ENCODE peak calls at places on chromosomes 6 and 20, in five cellular contexts. O is psoas muscle, A is astrocyte, I is fibroblast of the aortic adventitia, R is PC-3. H is an unnamed sample.

GRCh38 chr6:138004423-138005287 is 102.6 kb downstream of the PERP start:
- DNase-seq in A (no peak), R (peak), O (no peak), I (peak), H (peak)

GRCh38 chr6:169169941-169170582 is 83.6 kb downstream of the THBS2 start:
- DNase-seq in I (no peak), R (no peak), A (no peak), O (no peak), H (no peak)

GRCh38 chr6:148556415-148556814 is 190.4 kb upstream of the UST start:
- DNase-seq in O (no peak), A (no peak), R (no peak), I (no peak), H (no peak)

GRCh38 chr6:33763483-33763882 is 16.8 kb upstream of the IP6K3 start:
- DNase-seq in O (no peak), R (no peak), I (no peak), A (no peak), H (no peak)

GRCh38 chr6:20789162-20789561 is 254.9 kb downstream of the CDKAL1 start:
- DNase-seq in R (no peak), A (no peak), I (peak), O (no peak), H (no peak)

GRCh38 chr6:4253604-4254211 is 118.3 kb upstream of the ECI2 start:
- DNase-seq in R (peak), A (peak), O (peak), I (peak), H (peak)

GRCh38 chr6:63926950-63927349 is 291.3 kb downstream of the PHF3 start:
- DNase-seq in R (no peak), O (no peak), I (no peak), A (no peak), H (no peak)

GRCh38 chr6:24918641-24919403 is 16.9 kb downstream of the RIPOR2 start:
- DNase-seq in O (no peak), I (no peak), A (no peak), R (no peak), H (no peak)

GRCh38 chr6:147660334-147661311 is 152.1 kb downstream of the SAMD5 start:
- DNase-seq in A (no peak), O (no peak), I (no peak), R (no peak), H (no peak)

GRCh38 chr6:160756021-160756420 is 54.0 kb downstream of the PLG start:
- DNase-seq in A (no peak), R (no peak), I (no peak), O (no peak), H (no peak)

GRCh38 chr6:139370047-139370706 is 4.3 kb downstream of the CITED2 start:
- DNase-seq in A (peak), O (no peak), R (peak), I (peak), H (peak)

GRCh38 chr20:46635514-46636091 is 15.7 kb downstream of the SLC13A3 start:
- DNase-seq in R (no peak), I (no peak), O (no peak), A (peak), H (no peak)

GRCh38 chr20:47561175-47561574 is 59.5 kb downstream of the NCOA3 start:
- DNase-seq in O (no peak), A (peak), I (peak), R (no peak), H (peak)

GRCh38 chr20:63554361-63555278 is 661 bp downstream of the FNDC11 start:
- DNase-seq in I (no peak), R (no peak), A (no peak), O (no peak), H (no peak)

GRCh38 chr6:112780498-112781096 is 433.5 kb downstream of the RFPL4B start:
- DNase-seq in R (peak), A (peak), I (peak), O (peak), H (peak)

GRCh38 chr6:161584051-161584450 is 310.2 kb upstream of the AGPAT4 start:
- DNase-seq in A (no peak), O (no peak), R (peak), I (no peak), H (no peak)

GRCh38 chr6:80962382-80962781 is 790.1 kb downstream of the TENT5A start:
- DNase-seq in A (no peak), I (no peak), R (no peak), O (no peak), H (no peak)

GRCh38 chr20:52118696-52119095 is 72.9 kb downstream of the ZFP64 start:
- DNase-seq in I (no peak), A (no peak), O (no peak), R (no peak), H (no peak)

GRCh38 chr6:39004801-39005200 is 43.8 kb upstream of the GLP1R start:
- DNase-seq in A (no peak), R (no peak), O (no peak), I (no peak), H (no peak)

GRCh38 chr6:27332692-27333641 is 20.9 kb upstream of the POM121L2 start:
- DNase-seq in I (peak), A (peak), R (peak), O (no peak), H (peak)

GRCh38 chr6:53210821-53211220 is 62.2 kb upstream of the GCM1 start:
- DNase-seq in O (no peak), R (no peak), A (no peak), I (no peak), H (no peak)

GRCh38 chr6:89122625-89123024 is 4.8 kb upstream of the SRSF12 start:
- DNase-seq in A (no peak), I (peak), R (peak), O (no peak), H (peak)

GRCh38 chr20:38049800-38050199 is 16.3 kb downstream of the RPRD1B start:
- DNase-seq in I (peak), O (no peak), A (peak), R (peak), H (peak)

GRCh38 chr6:136073216-136073615 is 176.9 kb downstream of the MTFR2 start:
- DNase-seq in I (no peak), R (no peak), O (no peak), A (peak), H (no peak)

GRCh38 chr6:33286946-33287914 is 1.8 kb downstream of the WDR46 start:
- DNase-seq in A (no peak), O (no peak), I (no peak), R (no peak), H (no peak)

GRCh38 chr6:147805155-147805554 is 296.7 kb downstream of the SAMD5 start:
- DNase-seq in I (no peak), O (no peak), A (no peak), R (peak), H (no peak)

GRCh38 chr6:145891565-145891964 is 72.6 kb downstream of the SHPRH start:
- DNase-seq in O (no peak), A (peak), I (no peak), R (no peak), H (peak)

GRCh38 chr6:34571388-34571787 is 15.3 kb upstream of the SPDEF start:
- DNase-seq in A (no peak), I (peak), R (no peak), O (no peak), H (no peak)

GRCh38 chr20:17912916-17913315 is 55.7 kb downstream of the SNX5 start:
- DNase-seq in O (no peak), R (peak), A (no peak), I (peak), H (peak)

GRCh38 chr20:58723628-58723984 is 31.0 kb downstream of the NPEPL1 start:
- DNase-seq in R (no peak), O (no peak), A (no peak), I (no peak), H (no peak)

GRCh38 chr20:18986895-18987580 is 173.5 kb downstream of the SCP2D1 start:
- DNase-seq in A (no peak), O (no peak), R (no peak), I (no peak), H (no peak)

GRCh38 chr6:77467038-77467437 is 3.7 kb upstream of the HTR1B start:
- DNase-seq in A (peak), O (no peak), R (peak), I (no peak), H (no peak)

GRCh38 chr6:111746983-111747773 is 126.1 kb downstream of the FYN start:
- DNase-seq in I (no peak), R (no peak), A (no peak), O (no peak), H (no peak)

GRCh38 chr20:16595376-16595775 is 22.1 kb upstream of the KIF16B start:
- DNase-seq in R (no peak), A (no peak), O (no peak), I (no peak), H (no peak)
- TF ChIP-seq CTCF in R (no peak), A (no peak), O (no peak), I (no peak), H (no peak)

GRCh38 chr6:45448417-45449389 is 71.0 kb upstream of the SUPT3H start:
- DNase-seq in R (no peak), I (no peak), A (peak), O (no peak), H (peak)

GRCh38 chr6:45445749-45446454 is 68.2 kb upstream of the SUPT3H start:
- DNase-seq in R (peak), I (peak), A (peak), O (peak), H (peak)

GRCh38 chr6:45445364-45445748 is 67.6 kb upstream of the SUPT3H start:
- DNase-seq in R (no peak), O (no peak), A (no peak), I (no peak), H (no peak)

GRCh38 chr6:45447005-45447404 is 69.3 kb upstream of the SUPT3H start:
- DNase-seq in I (no peak), R (no peak), O (no peak), A (no peak), H (no peak)

DNA sequence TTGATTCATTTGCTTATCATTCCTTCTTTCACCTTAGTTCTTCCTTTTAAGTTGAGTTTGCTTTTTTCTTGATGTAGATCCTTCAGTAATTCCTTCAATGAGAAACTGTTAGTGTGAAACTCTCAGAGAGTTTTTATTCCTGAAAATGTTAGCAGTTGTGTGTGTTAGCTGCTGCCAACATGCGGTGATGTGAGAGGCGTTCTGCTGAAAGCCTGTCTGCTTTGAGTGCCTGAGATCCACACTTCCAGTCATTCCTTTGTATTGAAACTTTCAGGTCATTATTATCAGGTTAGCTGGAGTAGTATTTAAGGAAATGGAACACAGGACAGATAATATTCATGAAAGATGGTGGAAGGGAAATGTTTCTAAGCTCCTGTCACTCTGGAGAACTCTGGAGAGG is 70.0 kb upstream of the SUPT3H start:
- DNase-seq in I (no peak), A (no peak), R (no peak), O (no peak), H (no peak)
- TF ChIP-seq CTCF in I (no peak), A (no peak), R (no peak), O (no peak), H (no peak)

GRCh38 chr20:1390552-1391403 is 2.1 kb downstream of the FKBP1A start:
- DNase-seq in I (no peak), R (no peak), O (no peak), A (no peak), H (no peak)

GRCh38 chr20:1388706-1389483 is 4.0 kb downstream of the FKBP1A start:
- DNase-seq in A (no peak), R (no peak), O (no peak), I (no peak), H (no peak)

GRCh38 chr20:1391640-1392442 is 1.0 kb downstream of the FKBP1A start:
- DNase-seq in I (no peak), O (no peak), A (peak), R (peak), H (no peak)

GRCh38 chr20:1388253-1388652 is 4.6 kb downstream of the FKBP1A start:
- DNase-seq in R (no peak), O (no peak), I (no peak), A (no peak), H (no peak)

DNA sequence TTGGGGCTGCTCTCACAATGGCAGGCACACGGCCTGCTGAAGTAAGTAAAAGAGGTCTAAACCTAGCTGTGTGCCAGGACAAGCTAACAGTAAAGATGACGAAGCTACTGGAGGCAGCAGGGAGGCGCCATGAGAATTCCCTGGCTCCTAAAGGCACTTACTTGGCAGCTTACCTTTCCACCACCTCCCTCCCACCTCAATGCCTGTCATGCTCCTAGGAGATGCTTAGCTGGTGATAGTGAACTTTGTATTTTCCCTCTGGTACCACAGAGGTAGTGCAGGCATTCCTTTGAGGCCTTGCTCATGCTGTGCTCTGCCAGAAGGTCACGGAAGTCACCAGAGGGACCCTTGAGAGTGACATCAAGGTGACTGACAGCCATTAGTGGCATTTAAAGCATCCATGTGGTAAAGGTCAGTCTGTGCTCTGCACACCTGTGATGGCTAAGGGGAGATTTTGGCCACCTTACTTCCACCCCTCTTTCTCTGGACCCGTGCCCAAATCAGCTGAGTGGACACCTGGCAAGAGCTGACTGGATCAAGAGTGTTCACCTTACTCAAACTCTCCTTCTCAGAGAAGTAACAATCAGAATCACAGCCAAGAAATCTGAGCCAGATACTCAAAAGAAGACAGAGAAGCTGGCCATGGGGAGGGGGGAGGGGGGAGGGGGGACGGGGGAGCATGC is 3.0 kb downstream of the FKBP1A start:
- DNase-seq in R (no peak), A (no peak), I (peak), O (no peak), H (no peak)
- TF ChIP-seq CTCF in R (no peak), A (no peak), I (no peak), O (no peak), H (no peak)

GRCh38 chr20:62388839-62389600 is 2.1 kb downstream of the RPS21 start:
- DNase-seq in I (no peak), A (no peak), R (no peak), O (no peak), H (no peak)
- TF ChIP-seq CTCF in I (no peak), A (no peak), R (peak), O (no peak), H (peak)

DNA sequence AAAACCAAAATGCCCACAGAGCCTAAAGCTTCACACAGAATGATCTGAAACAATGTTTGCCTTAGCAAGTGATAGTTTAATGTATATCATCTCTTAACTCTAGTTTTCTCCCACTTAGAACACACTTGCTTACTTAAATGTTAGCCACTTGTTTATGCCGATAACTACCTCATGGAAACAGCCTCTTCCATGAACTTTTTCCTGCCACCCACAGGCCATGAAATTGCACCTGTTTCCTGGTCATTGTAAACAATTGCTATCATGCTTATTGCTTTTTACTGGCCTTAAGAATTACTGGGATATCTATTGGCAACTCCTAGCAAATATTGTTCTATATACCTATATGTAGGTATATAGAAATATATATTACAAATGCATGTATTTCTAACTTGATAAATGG is 231.1 kb downstream of the HDGFL1 start:
- DNase-seq in I (no peak), A (no peak), R (no peak), O (no peak), H (no peak)
- TF ChIP-seq CTCF in I (no peak), A (no peak), R (no peak), O (no peak), H (no peak)

GRCh38 chr20:32820000-32820697 is 395 bp downstream of the MAPRE1 start:
- DNase-seq in A (peak), O (peak), I (peak), R (peak), H (peak)

GRCh38 chr20:32823737-32824588 is 4.2 kb downstream of the MAPRE1 start:
- DNase-seq in O (no peak), A (peak), I (peak), R (no peak), H (no peak)

GRCh38 chr20:32820698-32821378 is 1.1 kb downstream of the MAPRE1 start:
- DNase-seq in O (no peak), R (no peak), A (no peak), I (no peak), H (no peak)

GRCh38 chr20:32822189-32822588 is 2.4 kb downstream of the MAPRE1 start:
- DNase-seq in A (no peak), R (no peak), O (no peak), I (no peak), H (no peak)

DNA sequence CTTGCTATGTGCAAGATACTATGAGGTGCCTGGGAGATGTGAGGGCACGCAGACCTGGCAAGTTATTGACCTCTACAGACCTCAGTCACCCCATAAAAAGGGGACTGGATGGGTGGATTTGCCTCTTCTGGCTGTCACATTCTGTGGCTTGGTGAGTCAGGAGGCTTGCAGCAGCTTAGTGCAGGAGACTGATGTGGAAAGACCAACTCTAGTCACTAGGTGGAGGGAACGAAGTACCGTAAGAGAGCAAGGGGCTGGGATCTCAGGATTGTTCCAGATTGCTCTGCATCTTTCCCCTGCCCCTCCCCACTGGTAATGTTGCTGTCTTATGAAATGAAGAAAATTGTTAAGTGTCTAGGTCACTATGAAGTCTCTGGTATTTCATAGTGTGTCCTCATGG is 3.3 kb downstream of the MAPRE1 start:
- DNase-seq in I (peak), A (peak), O (no peak), R (peak), H (peak)
- TF ChIP-seq CTCF in I (peak), A (peak), O (peak), R (peak), H (peak)

GRCh38 chr6:150930816-150931215 is 65.3 kb downstream of the MTHFD1L start:
- DNase-seq in A (peak), I (peak), R (peak), O (no peak), H (peak)

GRCh38 chr6:150925655-150925928 is 60.1 kb downstream of the MTHFD1L start:
- DNase-seq in A (no peak), R (no peak), I (no peak), O (no peak), H (no peak)

GRCh38 chr6:150929403-150929802 is 63.9 kb downstream of the MTHFD1L start:
- DNase-seq in O (no peak), A (no peak), R (no peak), I (peak), H (no peak)

GRCh38 chr6:150924808-150925654 is 59.5 kb downstream of the MTHFD1L start:
- DNase-seq in R (no peak), A (no peak), O (no peak), I (peak), H (no peak)

GRCh38 chr6:150928882-150929281 is 63.4 kb downstream of the MTHFD1L start:
- DNase-seq in R (no peak), O (no peak), I (no peak), A (no peak), H (no peak)
- TF ChIP-seq CTCF in R (peak), O (no peak), I (peak), A (peak), H (peak)

GRCh38 chr6:41306187-41306854 is 19.8 kb upstream of the TREM1 start:
- DNase-seq in O (no peak), A (peak), R (peak), I (peak), H (no peak)
- TF ChIP-seq CTCF in O (peak), A (peak), R (peak), I (peak), H (peak)

H was measured in HFFc6.